ENCODE peak calls at places on chromosomes 2 and 18, in four cellular contexts. J is IMR-90, N is mammary epithelial cell, U is Karpas-422. F is an unnamed sample.

GRCh38 chr18:3653859-3654441 is 204.0 kb downstream of the TGIF1 start:
- DNase-seq in J (no peak), N (no peak), U (no peak), F (no peak)

GRCh38 chr2:152434395-152435182 is 99.6 kb downstream of the FMNL2 start:
- DNase-seq in J (no peak), N (no peak), U (peak), F (no peak)

GRCh38 chr18:76416935-76417334 is 78.1 kb downstream of the ZNF516 start:
- DNase-seq in J (peak), N (no peak), U (no peak), F (peak)

GRCh38 chr2:147594038-147594437 is 250.8 kb upstream of the ACVR2A start:
- DNase-seq in J (no peak), N (no peak), U (no peak), F (no peak)

GRCh38 chr2:98394595-98395153 is 48.4 kb downstream of the CNGA3 start:
- DNase-seq in J (peak), N (no peak), U (no peak), F (peak)

GRCh38 chr18:1150344-1150743 is 245.7 kb downstream of the ADCYAP1 start:
- DNase-seq in J (no peak), N (no peak), U (no peak), F (no peak)

GRCh38 chr2:222318026-222318711 is 19.4 kb upstream of the PAX3 start:
- DNase-seq in J (peak), N (peak), U (peak), F (peak)

GRCh38 chr18:24538421-24539264 is 78.2 kb downstream of the HRH4 start:
- DNase-seq in J (no peak), N (no peak), U (no peak), F (no peak)

GRCh38 chr2:85066874-85067351 is 66.3 kb upstream of the TCF7L1 start:
- DNase-seq in J (peak), N (peak), U (peak), F (peak)

GRCh38 chr2:17124575-17125318 is 393.5 kb downstream of the RAD51AP2 start:
- DNase-seq in J (no peak), N (no peak), U (no peak), F (no peak)

GRCh38 chr2:115165529-115166109 is 723.2 kb downstream of the DPP10 start:
- DNase-seq in J (peak), N (peak), U (peak), F (peak)

GRCh38 chr2:20356042-20356441 is 5.4 kb upstream of the PUM2 start:
- DNase-seq in J (peak), N (peak), U (no peak), F (peak)

GRCh38 chr2:63023444-63023843 is 27.2 kb upstream of the OTX1 start:
- DNase-seq in J (peak), N (peak), U (peak), F (peak)

GRCh38 chr2:101238930-101239759 is 13.5 kb upstream of the CNOT11 start:
- DNase-seq in J (no peak), N (no peak), U (no peak), F (no peak)

GRCh38 chr18:76099931-76100457 is 395.0 kb downstream of the ZNF516 start:
- DNase-seq in J (no peak), N (no peak), U (no peak), F (no peak)

GRCh38 chr18:24491882-24492281 is 31.4 kb downstream of the HRH4 start:
- DNase-seq in J (no peak), N (no peak), U (peak), F (no peak)

GRCh38 chr2:176652300-176653182 is 383.3 kb downstream of the MTX2 start:
- DNase-seq in J (peak), N (peak), U (peak), F (peak)

GRCh38 chr2:238523158-238524110 is 96.7 kb downstream of the ASB1 start:
- DNase-seq in J (peak), N (no peak), U (no peak), F (peak)

GRCh38 chr2:134075204-134075603 is 178.7 kb upstream of the MGAT5 start:
- DNase-seq in J (no peak), N (no peak), U (no peak), F (no peak)

GRCh38 chr18:833197-833596 is 21.2 kb upstream of the YES1 start:
- DNase-seq in J (no peak), N (no peak), U (no peak), F (no peak)

GRCh38 chr18:68233043-68233442 is 481.9 kb downstream of the TMX3 start:
- DNase-seq in J (no peak), N (no peak), U (no peak), F (no peak)

GRCh38 chr2:128736689-128737545 is 418.2 kb upstream of the HS6ST1 start:
- DNase-seq in J (peak), N (peak), U (peak), F (peak)

GRCh38 chr18:72584787-72585186 is 40.6 kb upstream of the CBLN2 start:
- DNase-seq in J (no peak), N (no peak), U (no peak), F (no peak)

GRCh38 chr2:19787134-19787533 is 114.6 kb downstream of the TTC32 start:
- DNase-seq in J (no peak), N (no peak), U (no peak), F (no peak)

GRCh38 chr2:216292886-216293291 is 79.4 kb downstream of the MARCHF4 start:
- DNase-seq in J (no peak), N (no peak), U (no peak), F (peak)

GRCh38 chr2:21438949-21439348 is 315.2 kb downstream of the TDRD15 start:
- DNase-seq in J (peak), N (no peak), U (no peak), F (peak)

GRCh38 chr18:21073180-21073579 is 38.4 kb downstream of the ROCK1 start:
- DNase-seq in J (no peak), N (no peak), U (no peak), F (no peak)

GRCh38 chr2:70132244-70133126 is 45.2 kb downstream of the PCBP1 start:
- DNase-seq in J (peak), N (peak), U (peak), F (peak)

GRCh38 chr2:13654416-13654815 is 937.7 kb downstream of the TRIB2 start:
- DNase-seq in J (no peak), N (peak), U (no peak), F (peak)

DNA sequence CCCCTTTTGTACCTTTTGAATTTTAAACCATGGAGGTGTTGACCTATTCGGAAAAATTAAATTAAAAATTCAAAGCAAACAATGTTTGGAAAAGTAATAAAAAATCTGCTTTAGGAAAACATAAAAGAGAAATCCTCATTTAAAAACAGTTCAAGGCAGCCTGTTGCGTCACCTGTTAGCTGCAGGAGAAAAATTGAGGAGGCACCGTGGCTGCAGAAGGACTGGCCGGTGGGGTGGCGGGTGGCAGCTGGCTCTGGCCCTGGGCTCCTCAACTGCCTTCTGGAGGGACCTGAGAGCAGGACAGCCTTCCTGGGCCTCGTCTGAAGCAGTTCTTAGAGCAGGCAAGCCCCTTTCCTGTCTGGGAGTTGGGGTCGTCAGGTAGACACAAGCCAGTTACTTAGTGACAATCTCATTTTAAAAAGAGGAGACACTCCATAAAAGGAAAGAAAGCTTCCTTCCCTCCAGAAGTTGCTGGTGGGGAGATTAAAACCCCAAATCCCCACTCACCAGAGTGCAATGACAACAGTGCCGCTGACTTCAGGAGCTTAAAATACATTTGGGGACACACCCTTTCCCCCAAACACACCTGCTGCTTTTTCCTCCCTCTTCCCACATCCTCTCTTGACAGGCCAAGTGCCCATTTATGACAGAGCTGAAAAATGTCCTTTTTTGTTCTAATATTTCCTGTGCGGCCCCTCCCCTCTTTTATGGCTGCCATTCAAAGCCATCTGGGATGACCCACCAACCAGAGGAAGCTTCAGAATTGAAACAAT is 9.7 kb downstream of the ZBTB7C start:
- DNase-seq in J (no peak), N (no peak), U (no peak), F (no peak)
- H3K4me2 ChIP-seq in J (no peak), N (no peak), U (no peak), F (no peak)

GRCh38 chr2:54083021-54083420 is 32.4 kb upstream of the ACYP2 start:
- DNase-seq in J (no peak), N (no peak), U (no peak), F (no peak)

GRCh38 chr2:54085069-54085468 is 30.3 kb upstream of the ACYP2 start:
- DNase-seq in J (no peak), N (no peak), U (peak), F (no peak)

GRCh38 chr2:54086157-54086556 is 29.3 kb upstream of the ACYP2 start:
- DNase-seq in J (no peak), N (no peak), U (no peak), F (no peak)

GRCh38 chr2:54083440-54083839 is 32.0 kb upstream of the ACYP2 start:
- DNase-seq in J (peak), N (no peak), U (no peak), F (peak)

GRCh38 chr2:54084600-54084999 is 30.8 kb upstream of the ACYP2 start:
- DNase-seq in J (peak), N (peak), U (no peak), F (peak)
- H3K9ac ChIP-seq in J (no peak), N (no peak), U (no peak), F (no peak)

GRCh38 chr2:158192515-158193234 is 91.0 kb downstream of the UPP2 start:
- DNase-seq in J (no peak), N (no peak), U (no peak), F (no peak)

GRCh38 chr2:158191569-158191968 is 89.9 kb downstream of the UPP2 start:
- DNase-seq in J (no peak), N (no peak), U (no peak), F (no peak)

GRCh38 chr2:158189526-158189925 is 87.8 kb downstream of the UPP2 start:
- DNase-seq in J (no peak), N (no peak), U (no peak), F (no peak)

GRCh38 chr2:158194229-158194628 is 92.6 kb downstream of the UPP2 start:
- DNase-seq in J (no peak), N (no peak), U (no peak), F (no peak)

GRCh38 chr2:158191076-158191566 is 89.4 kb downstream of the UPP2 start:
- DNase-seq in J (no peak), N (no peak), U (no peak), F (peak)
- H3K4me2 ChIP-seq in J (peak), N (peak), U (no peak), F (peak)

GRCh38 chr2:29480423-29480822 is 365.2 kb downstream of the CLIP4 start:
- DNase-seq in J (no peak), N (no peak), U (peak), F (no peak)

GRCh38 chr2:29478641-29479040 is 363.4 kb downstream of the CLIP4 start:
- DNase-seq in J (no peak), N (no peak), U (no peak), F (no peak)

GRCh38 chr2:29477186-29477585 is 362.0 kb downstream of the CLIP4 start:
- DNase-seq in J (no peak), N (no peak), U (no peak), F (no peak)

GRCh38 chr2:29479566-29479965 is 364.4 kb downstream of the CLIP4 start:
- DNase-seq in J (no peak), N (no peak), U (no peak), F (no peak)

DNA sequence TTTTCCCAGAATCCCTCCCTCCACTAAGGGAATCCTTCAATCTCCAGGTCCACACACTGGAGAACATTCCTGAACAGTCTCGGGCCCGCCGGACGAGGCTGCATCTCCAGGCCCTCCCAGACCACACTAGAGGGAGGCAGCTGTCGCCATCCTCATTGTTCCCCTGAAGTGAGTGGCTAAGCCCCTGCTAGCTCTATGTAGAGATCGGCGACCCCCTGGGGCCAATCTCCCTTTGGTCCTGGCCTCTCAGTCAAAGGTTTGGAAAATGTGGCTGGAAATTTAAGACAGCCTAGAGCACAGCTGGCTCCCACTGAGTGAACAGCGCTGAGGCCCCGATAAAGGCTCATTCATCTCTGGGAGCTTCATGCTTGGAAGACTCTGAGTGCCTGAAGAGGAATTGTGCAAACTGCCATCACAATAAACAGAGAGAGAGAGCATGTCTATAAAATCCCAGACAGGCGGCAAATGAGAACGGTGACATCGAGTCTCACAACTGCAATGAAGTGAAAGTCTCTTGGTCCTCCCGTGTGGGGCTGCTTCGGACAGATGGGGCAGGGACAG is 360.3 kb downstream of the CLIP4 start:
- DNase-seq in J (no peak), N (no peak), U (no peak), F (no peak)
- H3K9ac ChIP-seq in J (no peak), N (no peak), U (no peak), F (no peak)

GRCh38 chr2:170715062-170715931 is at the start of gene SP5:
- DNase-seq in J (peak), N (no peak), U (no peak), F (peak)
- H3K4me2 ChIP-seq in J (peak), N (peak), U (no peak), F (peak)

DNA sequence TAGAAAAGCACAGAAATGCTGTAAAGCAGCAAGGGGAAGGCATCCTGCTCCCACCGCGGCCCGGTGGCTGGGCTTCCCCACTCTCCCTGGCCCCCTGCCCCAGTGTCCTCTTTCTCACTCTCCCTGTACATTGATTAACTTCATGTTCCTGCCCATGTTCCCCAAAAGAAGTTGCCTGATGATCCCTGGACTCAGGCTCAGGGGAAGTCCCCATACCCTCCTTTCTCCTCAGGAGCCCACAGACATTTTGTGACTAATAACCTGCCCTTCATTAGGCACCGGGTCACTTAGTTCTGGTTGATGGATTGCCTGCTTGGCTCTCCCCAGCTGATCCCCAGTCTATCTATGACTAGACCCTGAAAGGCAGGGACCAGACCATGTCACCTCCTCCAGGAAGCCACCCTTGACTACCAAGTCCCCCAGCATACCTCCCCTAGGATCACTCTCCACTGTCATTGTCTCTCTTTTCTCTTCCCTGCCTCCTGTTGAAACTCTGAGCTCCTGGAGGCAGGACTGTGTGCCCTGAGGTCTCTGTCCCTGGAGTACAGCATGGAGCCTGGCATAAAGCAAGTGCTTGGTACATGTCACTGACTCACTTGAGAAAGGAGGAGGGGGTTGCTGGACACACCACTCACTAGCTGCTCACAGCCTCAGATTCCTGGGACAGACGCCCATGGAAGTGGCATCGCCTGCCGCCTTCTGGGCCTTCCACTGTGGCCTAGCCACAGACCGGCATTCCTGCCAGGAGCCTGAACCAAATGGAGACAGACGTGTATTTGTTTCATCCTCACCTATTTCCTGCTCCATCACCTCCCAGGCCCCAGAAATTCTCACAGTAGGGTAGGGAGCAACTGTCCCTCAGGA is 13.5 kb downstream of the MALL start:
- DNase-seq in J (peak), N (peak), U (no peak), F (peak)
- H3K9ac ChIP-seq in J (peak), N (peak), U (no peak), F (peak)

F was measured in GM23248.